ENCODE peak calls at places on chromosome 10, in eight cellular contexts. One of them, this sample, is unnamed.

GRCh38 chr10:66378117-66378876 is 547.5 kb upstream of the LRRTM3 start:
- DNase-seq in CD8-positive, alpha-beta T cell: no peak
- DNase-seq in fibroblast of mammary gland: no peak
- DNase-seq in suprapubic skin: no peak
- DNase-seq in kidney epithelial cell: no peak
- DNase-seq in CD4-positive, alpha-beta T cell: no peak
- DNase-seq in thoracic aorta: no peak
- DNase-seq in neural crest cell: no peak
- DNase-seq in this sample: no peak

GRCh38 chr10:70162892-70163201 is 7.5 kb downstream of the SAR1A start:
- DNase-seq in CD8-positive, alpha-beta T cell: no peak
- DNase-seq in fibroblast of mammary gland: no peak
- DNase-seq in suprapubic skin: no peak
- DNase-seq in kidney epithelial cell: no peak
- DNase-seq in CD4-positive, alpha-beta T cell: no peak
- DNase-seq in thoracic aorta: no peak
- DNase-seq in neural crest cell: no peak
- DNase-seq in this sample: no peak

GRCh38 chr10:76675951-76676587 is 961.5 kb downstream of the KCNMA1 start:
- DNase-seq in CD8-positive, alpha-beta T cell: no peak
- DNase-seq in fibroblast of mammary gland: peak
- DNase-seq in suprapubic skin: peak
- DNase-seq in kidney epithelial cell: no peak
- DNase-seq in CD4-positive, alpha-beta T cell: no peak
- DNase-seq in thoracic aorta: peak
- DNase-seq in neural crest cell: no peak
- DNase-seq in this sample: no peak

GRCh38 chr10:63492788-63493403 is 27.1 kb upstream of the JMJD1C start:
- DNase-seq in CD8-positive, alpha-beta T cell: no peak
- DNase-seq in fibroblast of mammary gland: no peak
- DNase-seq in suprapubic skin: no peak
- DNase-seq in kidney epithelial cell: no peak
- DNase-seq in CD4-positive, alpha-beta T cell: no peak
- DNase-seq in thoracic aorta: no peak
- DNase-seq in neural crest cell: no peak
- DNase-seq in this sample: no peak

GRCh38 chr10:129870926-129871660 is 93.0 kb downstream of the EBF3 start:
- DNase-seq in CD8-positive, alpha-beta T cell: no peak
- DNase-seq in fibroblast of mammary gland: peak
- DNase-seq in suprapubic skin: no peak
- DNase-seq in kidney epithelial cell: no peak
- DNase-seq in CD4-positive, alpha-beta T cell: no peak
- DNase-seq in thoracic aorta: no peak
- DNase-seq in neural crest cell: no peak
- DNase-seq in this sample: no peak

GRCh38 chr10:28838908-28839307 is 161.6 kb downstream of the BAMBI start:
- DNase-seq in CD8-positive, alpha-beta T cell: no peak
- DNase-seq in fibroblast of mammary gland: peak
- DNase-seq in suprapubic skin: no peak
- DNase-seq in kidney epithelial cell: no peak
- DNase-seq in CD4-positive, alpha-beta T cell: no peak
- DNase-seq in thoracic aorta: no peak
- DNase-seq in neural crest cell: no peak
- DNase-seq in this sample: no peak

GRCh38 chr10:7592627-7593026 is 74.1 kb downstream of the ITIH5 start:
- DNase-seq in CD8-positive, alpha-beta T cell: no peak
- DNase-seq in fibroblast of mammary gland: no peak
- DNase-seq in suprapubic skin: no peak
- DNase-seq in kidney epithelial cell: no peak
- DNase-seq in CD4-positive, alpha-beta T cell: no peak
- DNase-seq in thoracic aorta: no peak
- DNase-seq in neural crest cell: no peak
- DNase-seq in this sample: no peak

GRCh38 chr10:95288273-95288672 is 2.5 kb downstream of the PDLIM1 start:
- DNase-seq in CD8-positive, alpha-beta T cell: no peak
- DNase-seq in fibroblast of mammary gland: no peak
- DNase-seq in suprapubic skin: no peak
- DNase-seq in kidney epithelial cell: no peak
- DNase-seq in CD4-positive, alpha-beta T cell: no peak
- DNase-seq in thoracic aorta: no peak
- DNase-seq in neural crest cell: no peak
- DNase-seq in this sample: no peak

GRCh38 chr10:29634764-29635625 is at the start of gene SVIL:
- DNase-seq in CD8-positive, alpha-beta T cell: no peak
- DNase-seq in fibroblast of mammary gland: peak
- DNase-seq in suprapubic skin: peak
- DNase-seq in kidney epithelial cell: no peak
- DNase-seq in CD4-positive, alpha-beta T cell: no peak
- DNase-seq in thoracic aorta: no peak
- DNase-seq in neural crest cell: no peak
- DNase-seq in this sample: no peak

GRCh38 chr10:6928531-6929080 is 348.5 kb upstream of the PRKCQ start:
- DNase-seq in CD8-positive, alpha-beta T cell: no peak
- DNase-seq in fibroblast of mammary gland: no peak
- DNase-seq in suprapubic skin: no peak
- DNase-seq in kidney epithelial cell: no peak
- DNase-seq in CD4-positive, alpha-beta T cell: no peak
- DNase-seq in thoracic aorta: no peak
- DNase-seq in neural crest cell: no peak
- DNase-seq in this sample: no peak

GRCh38 chr10:99297033-99297432 is 32.1 kb upstream of the CNNM1 start:
- DNase-seq in CD8-positive, alpha-beta T cell: no peak
- DNase-seq in fibroblast of mammary gland: no peak
- DNase-seq in suprapubic skin: no peak
- DNase-seq in kidney epithelial cell: no peak
- DNase-seq in CD4-positive, alpha-beta T cell: no peak
- DNase-seq in thoracic aorta: no peak
- DNase-seq in neural crest cell: no peak
- DNase-seq in this sample: no peak

GRCh38 chr10:77406764-77407430 is 230.7 kb downstream of the KCNMA1 start:
- DNase-seq in CD8-positive, alpha-beta T cell: no peak
- DNase-seq in fibroblast of mammary gland: no peak
- DNase-seq in suprapubic skin: no peak
- DNase-seq in kidney epithelial cell: no peak
- DNase-seq in CD4-positive, alpha-beta T cell: no peak
- DNase-seq in thoracic aorta: no peak
- DNase-seq in neural crest cell: no peak
- DNase-seq in this sample: no peak

GRCh38 chr10:44195120-44196007 is 189.5 kb downstream of the CXCL12 start:
- DNase-seq in CD8-positive, alpha-beta T cell: no peak
- DNase-seq in fibroblast of mammary gland: peak
- DNase-seq in suprapubic skin: no peak
- DNase-seq in kidney epithelial cell: peak
- DNase-seq in CD4-positive, alpha-beta T cell: no peak
- DNase-seq in thoracic aorta: peak
- DNase-seq in neural crest cell: no peak
- DNase-seq in this sample: no peak

GRCh38 chr10:62778125-62778524 is 26.4 kb upstream of the ADO start:
- DNase-seq in CD8-positive, alpha-beta T cell: no peak
- DNase-seq in fibroblast of mammary gland: no peak
- DNase-seq in suprapubic skin: no peak
- DNase-seq in kidney epithelial cell: no peak
- DNase-seq in CD4-positive, alpha-beta T cell: no peak
- DNase-seq in thoracic aorta: no peak
- DNase-seq in neural crest cell: no peak
- DNase-seq in this sample: no peak

DNA sequence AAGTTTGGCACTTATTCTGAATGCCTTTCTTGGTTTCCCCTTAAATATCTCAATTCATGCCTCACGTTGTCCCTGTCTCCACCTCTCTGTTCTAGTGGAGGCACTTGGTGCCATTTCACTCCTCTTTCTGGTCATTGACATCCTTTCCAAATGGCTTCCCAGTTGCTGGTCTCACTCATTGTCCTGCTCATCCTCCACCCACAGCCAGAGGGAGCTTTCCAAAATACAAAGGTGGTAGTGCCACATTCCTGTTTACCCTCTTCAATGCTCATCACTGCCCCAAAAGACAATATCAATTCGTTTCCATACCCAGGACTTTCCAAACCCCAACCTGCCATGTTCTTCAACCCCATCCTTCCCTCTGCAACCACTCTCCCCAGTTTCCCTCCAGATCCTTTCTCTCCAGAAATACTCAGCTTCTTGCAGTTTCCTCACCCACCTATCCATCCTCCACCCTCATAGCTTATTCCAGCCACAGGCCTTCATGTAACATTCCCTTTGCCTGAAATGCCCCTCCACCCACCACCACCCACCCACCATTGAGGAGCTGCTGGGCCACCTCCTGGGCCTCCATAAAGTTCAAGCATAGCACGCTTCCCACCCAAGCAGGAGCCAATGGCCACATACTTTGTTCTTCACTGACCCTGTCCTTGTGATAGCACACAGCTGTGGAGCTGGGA is 63.1 kb upstream of the ADRB1 start:
- DNase-seq in CD8-positive, alpha-beta T cell: no peak
- DNase-seq in fibroblast of mammary gland: no peak
- DNase-seq in suprapubic skin: no peak
- DNase-seq in kidney epithelial cell: no peak
- DNase-seq in CD4-positive, alpha-beta T cell: no peak
- DNase-seq in thoracic aorta: no peak
- DNase-seq in neural crest cell: no peak
- DNase-seq in this sample: no peak
- TF ChIP-seq CTCF in CD8-positive, alpha-beta T cell: no peak
- TF ChIP-seq CTCF in fibroblast of mammary gland: peak
- TF ChIP-seq CTCF in suprapubic skin: peak
- TF ChIP-seq CTCF in kidney epithelial cell: peak
- TF ChIP-seq CTCF in CD4-positive, alpha-beta T cell: no peak
- TF ChIP-seq CTCF in thoracic aorta: no peak
- TF ChIP-seq CTCF in neural crest cell: peak
- TF ChIP-seq CTCF in this sample: no peak

DNA sequence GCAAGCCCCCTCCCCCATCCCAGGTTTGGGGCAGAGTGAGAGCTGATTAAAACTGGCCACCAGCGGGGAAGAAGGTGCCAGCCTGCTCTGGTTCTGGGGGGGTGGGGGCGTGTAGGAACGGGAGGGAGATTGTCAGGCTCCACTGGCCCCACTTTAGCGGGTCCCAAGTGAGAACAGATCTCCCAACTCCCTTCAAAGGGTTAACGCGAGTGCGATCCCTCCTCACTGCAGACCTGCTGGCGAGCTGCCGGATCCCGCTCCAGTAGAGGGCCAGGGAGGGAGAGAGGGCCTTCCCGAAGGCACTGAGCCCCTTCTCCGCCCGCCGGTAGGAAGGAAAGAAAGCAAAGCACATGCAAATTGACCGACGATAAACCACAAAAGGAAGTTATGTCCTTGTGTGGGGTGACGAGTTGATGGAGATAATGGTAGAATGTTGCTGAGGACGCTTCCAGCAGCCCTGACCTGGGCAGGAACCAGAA is 1.3 kb downstream of the NRG3 start:
- DNase-seq in CD8-positive, alpha-beta T cell: no peak
- DNase-seq in fibroblast of mammary gland: no peak
- DNase-seq in suprapubic skin: no peak
- DNase-seq in kidney epithelial cell: no peak
- DNase-seq in CD4-positive, alpha-beta T cell: no peak
- DNase-seq in thoracic aorta: no peak
- DNase-seq in neural crest cell: peak
- DNase-seq in this sample: no peak
- TF ChIP-seq CTCF in CD8-positive, alpha-beta T cell: no peak
- TF ChIP-seq CTCF in fibroblast of mammary gland: no peak
- TF ChIP-seq CTCF in suprapubic skin: no peak
- TF ChIP-seq CTCF in kidney epithelial cell: no peak
- TF ChIP-seq CTCF in CD4-positive, alpha-beta T cell: no peak
- TF ChIP-seq CTCF in thoracic aorta: no peak
- TF ChIP-seq CTCF in neural crest cell: no peak
- TF ChIP-seq CTCF in this sample: no peak

DNA sequence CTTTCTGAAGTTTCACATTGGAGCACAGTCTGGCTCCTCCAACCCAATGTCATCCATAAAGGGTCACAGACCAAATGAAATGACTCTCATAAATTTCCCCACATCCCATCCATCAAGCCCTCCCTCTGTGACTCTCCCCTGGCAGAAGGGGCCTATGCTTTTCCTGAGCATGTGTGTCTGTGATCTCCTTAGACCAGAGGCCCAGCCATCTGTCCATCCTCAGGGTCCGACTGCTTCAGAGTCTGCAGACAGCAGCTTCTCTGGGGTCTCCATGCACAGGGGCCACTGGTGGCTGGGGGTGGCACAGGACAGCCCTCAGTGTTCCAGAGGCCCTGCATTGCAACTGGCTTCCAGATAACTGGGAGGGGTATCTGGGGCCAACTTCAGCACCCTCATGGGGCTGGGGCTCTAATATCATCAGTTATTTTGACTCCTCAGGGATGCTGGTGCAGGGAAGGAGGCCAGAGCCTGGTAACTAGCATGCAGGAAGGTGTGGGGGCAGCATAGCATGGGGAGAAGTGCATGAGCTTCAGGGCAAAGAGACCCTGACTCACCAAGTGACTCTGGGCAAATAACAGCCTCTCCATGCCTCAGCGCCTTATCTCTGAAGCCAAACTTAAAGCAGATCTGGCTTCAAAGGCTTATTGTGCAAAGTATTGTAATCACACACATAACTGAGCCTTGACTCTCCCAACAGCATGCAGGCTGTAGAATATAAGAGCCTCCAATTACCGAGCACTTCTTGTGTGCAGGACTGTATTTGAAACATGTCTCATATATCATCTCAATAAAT is 266.9 kb downstream of the GRID1 start:
- DNase-seq in CD8-positive, alpha-beta T cell: peak
- DNase-seq in fibroblast of mammary gland: no peak
- DNase-seq in suprapubic skin: no peak
- DNase-seq in kidney epithelial cell: no peak
- DNase-seq in CD4-positive, alpha-beta T cell: no peak
- DNase-seq in thoracic aorta: no peak
- DNase-seq in neural crest cell: no peak
- DNase-seq in this sample: no peak
- TF ChIP-seq CTCF in CD8-positive, alpha-beta T cell: no peak
- TF ChIP-seq CTCF in fibroblast of mammary gland: no peak
- TF ChIP-seq CTCF in suprapubic skin: no peak
- TF ChIP-seq CTCF in kidney epithelial cell: no peak
- TF ChIP-seq CTCF in CD4-positive, alpha-beta T cell: no peak
- TF ChIP-seq CTCF in thoracic aorta: no peak
- TF ChIP-seq CTCF in neural crest cell: no peak
- TF ChIP-seq CTCF in this sample: no peak

GRCh38 chr10:79072994-79073654 is 4.4 kb downstream of the ZMIZ1 start:
- DNase-seq in CD8-positive, alpha-beta T cell: no peak
- DNase-seq in fibroblast of mammary gland: no peak
- DNase-seq in suprapubic skin: no peak
- DNase-seq in kidney epithelial cell: no peak
- DNase-seq in CD4-positive, alpha-beta T cell: no peak
- DNase-seq in thoracic aorta: no peak
- DNase-seq in neural crest cell: no peak
- DNase-seq in this sample: no peak
- TF ChIP-seq CTCF in CD8-positive, alpha-beta T cell: no peak
- TF ChIP-seq CTCF in fibroblast of mammary gland: peak
- TF ChIP-seq CTCF in suprapubic skin: no peak
- TF ChIP-seq CTCF in kidney epithelial cell: peak
- TF ChIP-seq CTCF in CD4-positive, alpha-beta T cell: no peak
- TF ChIP-seq CTCF in thoracic aorta: no peak
- TF ChIP-seq CTCF in neural crest cell: no peak
- TF ChIP-seq CTCF in this sample: no peak